ENCODE peak calls at places on chromosomes 4 and X, in eight cellular contexts. One of them, this sample, is unnamed.

GRCh38 chr4:142811034-142811433 is 35.1 kb downstream of the INPP4B start:
- DNase-seq in amniotic stem cell: no peak
- DNase-seq in KBM-7: no peak
- DNase-seq in Caco-2: no peak
- DNase-seq in mucosa of descending colon: no peak
- DNase-seq in progenitor cell of endocrine pancreas: no peak
- DNase-seq in GM23338: no peak
- DNase-seq in A549: no peak
- DNase-seq in this sample: no peak

GRCh38 chr4:141425124-141425523 is 204.4 kb downstream of the ZNF330 start:
- DNase-seq in Caco-2: no peak
- DNase-seq in A549: peak
- DNase-seq in KBM-7: no peak
- DNase-seq in mucosa of descending colon: no peak
- DNase-seq in amniotic stem cell: peak
- DNase-seq in progenitor cell of endocrine pancreas: no peak
- DNase-seq in GM23338: no peak
- DNase-seq in this sample: no peak

GRCh38 chr4:144589512-144589911 is 56.4 kb upstream of the HHIP start:
- DNase-seq in KBM-7: no peak
- DNase-seq in A549: no peak
- DNase-seq in GM23338: no peak
- DNase-seq in amniotic stem cell: no peak
- DNase-seq in progenitor cell of endocrine pancreas: no peak
- DNase-seq in Caco-2: no peak
- DNase-seq in mucosa of descending colon: no peak
- DNase-seq in this sample: no peak

GRCh38 chr4:184911310-184911709 is 85.5 kb upstream of the ACSL1 start:
- DNase-seq in GM23338: no peak
- DNase-seq in A549: no peak
- DNase-seq in Caco-2: no peak
- DNase-seq in mucosa of descending colon: no peak
- DNase-seq in KBM-7: no peak
- DNase-seq in amniotic stem cell: no peak
- DNase-seq in progenitor cell of endocrine pancreas: no peak
- DNase-seq in this sample: no peak

GRCh38 chr4:173432430-173432829 is 33.5 kb upstream of the SCRG1 start:
- DNase-seq in mucosa of descending colon: no peak
- DNase-seq in KBM-7: no peak
- DNase-seq in progenitor cell of endocrine pancreas: no peak
- DNase-seq in GM23338: no peak
- DNase-seq in A549: no peak
- DNase-seq in Caco-2: no peak
- DNase-seq in amniotic stem cell: no peak
- DNase-seq in this sample: no peak

GRCh38 chr4:56655209-56655626 is 25.9 kb downstream of the HOPX start:
- DNase-seq in KBM-7: no peak
- DNase-seq in progenitor cell of endocrine pancreas: no peak
- DNase-seq in mucosa of descending colon: peak
- DNase-seq in GM23338: peak
- DNase-seq in Caco-2: no peak
- DNase-seq in A549: no peak
- DNase-seq in amniotic stem cell: no peak
- DNase-seq in this sample: no peak

GRCh38 chrX:69556094-69557011 is 52.2 kb downstream of the NALF2 start:
- DNase-seq in amniotic stem cell: no peak
- DNase-seq in Caco-2: peak
- DNase-seq in GM23338: peak
- DNase-seq in progenitor cell of endocrine pancreas: no peak
- DNase-seq in KBM-7: peak
- DNase-seq in mucosa of descending colon: no peak
- DNase-seq in A549: peak
- DNase-seq in this sample: no peak

GRCh38 chr4:57668621-57669020 is 558.4 kb upstream of the IGFBP7 start:
- DNase-seq in GM23338: peak
- DNase-seq in KBM-7: no peak
- DNase-seq in Caco-2: no peak
- DNase-seq in A549: no peak
- DNase-seq in amniotic stem cell: no peak
- DNase-seq in mucosa of descending colon: no peak
- DNase-seq in progenitor cell of endocrine pancreas: no peak
- DNase-seq in this sample: no peak

GRCh38 chr4:146255463-146255862 is 41.1 kb downstream of the REELD1 start:
- DNase-seq in amniotic stem cell: no peak
- DNase-seq in Caco-2: no peak
- DNase-seq in GM23338: no peak
- DNase-seq in mucosa of descending colon: no peak
- DNase-seq in A549: no peak
- DNase-seq in progenitor cell of endocrine pancreas: no peak
- DNase-seq in KBM-7: no peak
- DNase-seq in this sample: no peak

GRCh38 chr4:159145318-159146006 is 42.6 kb downstream of the RAPGEF2 start:
- DNase-seq in A549: no peak
- DNase-seq in amniotic stem cell: no peak
- DNase-seq in GM23338: no peak
- DNase-seq in mucosa of descending colon: no peak
- DNase-seq in Caco-2: no peak
- DNase-seq in KBM-7: no peak
- DNase-seq in progenitor cell of endocrine pancreas: no peak
- DNase-seq in this sample: no peak

GRCh38 chrX:78886550-78886949 is 58.6 kb upstream of the P2RY10 start:
- DNase-seq in progenitor cell of endocrine pancreas: no peak
- DNase-seq in mucosa of descending colon: no peak
- DNase-seq in amniotic stem cell: no peak
- DNase-seq in KBM-7: peak
- DNase-seq in GM23338: peak
- DNase-seq in A549: peak
- DNase-seq in Caco-2: no peak
- DNase-seq in this sample: no peak

GRCh38 chr4:95798003-95798402 is 41.9 kb upstream of the PDHA2 start:
- DNase-seq in amniotic stem cell: no peak
- DNase-seq in Caco-2: no peak
- DNase-seq in A549: no peak
- DNase-seq in GM23338: no peak
- DNase-seq in KBM-7: no peak
- DNase-seq in progenitor cell of endocrine pancreas: no peak
- DNase-seq in mucosa of descending colon: no peak
- DNase-seq in this sample: no peak

GRCh38 chrX:15059488-15059887 is 186.3 kb downstream of the MOSPD2 start:
- DNase-seq in mucosa of descending colon: no peak
- DNase-seq in A549: no peak
- DNase-seq in progenitor cell of endocrine pancreas: no peak
- DNase-seq in amniotic stem cell: no peak
- DNase-seq in KBM-7: no peak
- DNase-seq in Caco-2: no peak
- DNase-seq in GM23338: no peak
- DNase-seq in this sample: no peak

This sample was measured in memory B cell.